ENCODE peak calls at places on chromosome 20, in five cellular contexts. Y is sigmoid colon; Z is Jurkat, Clone E6-1; M is AG20443; X is GDM1. E is an unnamed sample.

GRCh38 chr20:2333821-2334220 is 38.0 kb downstream of the TGM3 start:
- DNase-seq in X (no peak), Z (no peak), Y (no peak), M (no peak), E (no peak)

GRCh38 chr20:49230021-49230420 is 10.8 kb downstream of the DDX27 start:
- DNase-seq in M (no peak), X (no peak), Y (peak), Z (no peak), E (no peak)

GRCh38 chr20:47216819-47217410 is 139.6 kb downstream of the ZMYND8 start:
- DNase-seq in M (no peak), Z (no peak), Y (no peak), X (no peak), E (no peak)

GRCh38 chr20:49356676-49357075 is 78.8 kb upstream of the ZNFX1 start:
- DNase-seq in Y (no peak), Z (no peak), X (no peak), M (no peak), E (no peak)

GRCh38 chr20:53934421-53935352 is 135.7 kb downstream of the BCAS1 start:
- DNase-seq in M (peak), Z (no peak), Y (no peak), X (peak), E (peak)

GRCh38 chr20:20019123-20019522 is 2.0 kb downstream of the NAA20 start:
- DNase-seq in M (no peak), Y (no peak), Z (no peak), X (no peak), E (no peak)

GRCh38 chr20:22341508-22341907 is 242.9 kb downstream of the FOXA2 start:
- DNase-seq in X (no peak), Y (no peak), M (no peak), Z (no peak), E (no peak)

GRCh38 chr20:35021063-35021462 is 65.4 kb downstream of the MYH7B start:
- DNase-seq in Y (no peak), Z (no peak), X (no peak), M (no peak), E (no peak)

GRCh38 chr20:32753731-32754130 is 8.5 kb upstream of the DNMT3B start:
- DNase-seq in Y (no peak), Z (no peak), M (no peak), X (no peak), E (no peak)

GRCh38 chr20:36320898-36321695 is 15.0 kb downstream of the DLGAP4 start:
- DNase-seq in M (no peak), X (no peak), Z (no peak), Y (no peak), E (no peak)

GRCh38 chr20:53918949-53919361 is 151.4 kb downstream of the BCAS1 start:
- DNase-seq in M (no peak), X (no peak), Z (no peak), Y (no peak), E (no peak)

GRCh38 chr20:35121186-35121585 is 25.9 kb downstream of the EDEM2 start:
- DNase-seq in Y (no peak), Z (no peak), X (no peak), M (no peak), E (no peak)

GRCh38 chr20:37245181-37245580 is 16.4 kb downstream of the GHRH start:
- DNase-seq in X (no peak), Z (no peak), M (no peak), Y (no peak), E (no peak)

GRCh38 chr20:57040924-57041323 is 225.5 kb downstream of the BMP7 start:
- DNase-seq in Y (peak), Z (no peak), X (no peak), M (peak), E (peak)

GRCh38 chr20:35833271-35833670 is 61.5 kb downstream of the PHF20 start:
- DNase-seq in Y (no peak), X (no peak), M (no peak), Z (no peak), E (no peak)

GRCh38 chr20:10077081-10077471 is 42.3 kb downstream of the ANKEF1 start:
- DNase-seq in Y (no peak), X (no peak), Z (no peak), M (no peak), E (no peak)

GRCh38 chr20:23272176-23273029 is 78.2 kb upstream of the NXT1 start:
- DNase-seq in M (no peak), X (no peak), Z (no peak), Y (no peak), E (no peak)

GRCh38 chr20:52049001-52049731 is 142.4 kb downstream of the ZFP64 start:
- DNase-seq in Y (no peak), X (no peak), M (peak), Z (no peak), E (no peak)

GRCh38 chr20:20955837-20956236 is 150.3 kb downstream of the LINC00237 start:
- DNase-seq in Z (no peak), Y (no peak), M (no peak), X (no peak), E (no peak)

GRCh38 chr20:23683281-23683680 is 5.6 kb downstream of the CST4 start:
- DNase-seq in M (no peak), Z (no peak), X (no peak), Y (no peak), E (no peak)